ENCODE peak calls at places on chromosomes 7 and 10, in seven cellular contexts. A is GM10248, X is AG09309, T is heart right ventricle, I is fibroblast of lung, D is coronary artery, O is dorsolateral prefrontal cortex. Y is an unnamed sample.

GRCh38 chr7:138358850-138359341 is 101.2 kb upstream of the TRIM24 start:
- DNase-seq in D (no peak), T (no peak), O (no peak), I (peak; percentile 4), A (no peak), X (no peak), Y (no peak)

GRCh38 chr10:27256299-27256698 is 15.7 kb upstream of the ACBD5 start:
- DNase-seq in O (no peak), A (no peak), D (no peak), X (no peak), I (no peak), T (no peak), Y (no peak)

GRCh38 chr10:4006051-4006450 is 221.0 kb upstream of the KLF6 start:
- DNase-seq in I (no peak), O (no peak), X (no peak), A (no peak), T (no peak), D (no peak), Y (no peak)

GRCh38 chr10:119724630-119725549 is 960 bp upstream of the INPP5F start:
- DNase-seq in T (no peak), X (no peak), A (peak; percentile 40), I (peak; percentile 49), O (no peak), D (no peak), Y (no peak)

GRCh38 chr7:12747687-12748306 is 60.4 kb downstream of the ARL4A start:
- DNase-seq in O (no peak), D (no peak), X (no peak), I (peak; percentile 23), T (no peak), A (no peak), Y (no peak)

GRCh38 chr7:149832332-149833041 is 5.7 kb upstream of the ZNF862 start:
- DNase-seq in X (no peak), A (no peak), T (no peak), I (no peak), D (no peak), O (no peak), Y (no peak)

GRCh38 chr10:88125766-88126165 is 262.3 kb downstream of the PTEN start:
- DNase-seq in T (no peak), A (no peak), I (no peak), X (no peak), O (no peak), D (no peak), Y (no peak)

GRCh38 chr7:17516768-17517167 is 218.3 kb downstream of the AHR start:
- DNase-seq in O (no peak), A (no peak), X (peak; percentile 88), D (no peak), T (no peak), I (peak; percentile 58), Y (no peak)

GRCh38 chr7:131370523-131370968 is 42.9 kb downstream of the MKLN1 start:
- DNase-seq in X (peak; percentile 2), D (no peak), T (no peak), O (no peak), A (no peak), I (peak; percentile 78), Y (no peak)

GRCh38 chr7:101488826-101489572 is 126.3 kb downstream of the COL26A1 start:
- DNase-seq in A (no peak), D (no peak), T (no peak), I (no peak), X (no peak), O (no peak), Y (no peak)

GRCh38 chr7:93958216-93958615 is 36.7 kb downstream of the GNG11 start:
- DNase-seq in D (no peak), O (no peak), I (peak; percentile 73), X (no peak), T (no peak), A (no peak), Y (no peak)

GRCh38 chr7:139541600-139542307 is 18.3 kb downstream of the CLEC2L start:
- DNase-seq in I (no peak), D (no peak), X (no peak), A (no peak), T (no peak), O (no peak), Y (no peak)

GRCh38 chr7:141272417-141272816 is 198.6 kb downstream of the TMEM178B start:
- DNase-seq in A (no peak), D (no peak), O (no peak), I (no peak), X (no peak), T (no peak), Y (no peak)

GRCh38 chr10:33803248-33803647 is 468.8 kb upstream of the NRP1 start:
- DNase-seq in I (peak; percentile 86), T (no peak), D (no peak), X (no peak), O (no peak), A (no peak), Y (no peak)

GRCh38 chr10:16995867-16996529 is 133.6 kb downstream of the CUBN start:
- DNase-seq in I (peak; percentile 73), D (no peak), A (no peak), X (no peak), T (no peak), O (no peak), Y (no peak)

GRCh38 chr10:59606551-59606961 is 103.1 kb downstream of the SLC16A9 start:
- DNase-seq in D (no peak), I (peak; percentile 47), T (no peak), X (no peak), O (no peak), A (no peak), Y (no peak)

GRCh38 chr7:132804849-132805485 is 228.7 kb upstream of the PLXNA4 start:
- DNase-seq in A (no peak), I (no peak), X (no peak), D (no peak), T (no peak), O (no peak), Y (no peak)

GRCh38 chr10:18880530-18880929 is 168.1 kb upstream of the MALRD1 start:
- DNase-seq in T (no peak), D (no peak), A (no peak), O (no peak), X (no peak), I (no peak), Y (no peak)

GRCh38 chr7:71925663-71926062 is 486.5 kb downstream of the CALN1 start:
- DNase-seq in X (no peak), A (no peak), T (no peak), O (no peak), D (no peak), I (no peak), Y (no peak)

GRCh38 chr7:142516038-142516501 is 233.2 kb upstream of the PRSS1 start:
- DNase-seq in X (no peak), D (no peak), T (no peak), A (peak; percentile 57), O (no peak), I (peak; percentile 57), Y (no peak)

GRCh38 chr10:103493362-103493871 is at the start of gene NEURL1:
- DNase-seq in A (no peak), X (no peak), D (no peak), I (no peak), O (peak; percentile 76), T (no peak), Y (no peak)

GRCh38 chr10:2933924-2934323 is 133.4 kb upstream of the PFKP start:
- DNase-seq in D (no peak), T (no peak), I (no peak), O (no peak), A (no peak), X (no peak), Y (no peak)

GRCh38 chr7:157228864-157229422 is 90.2 kb downstream of the UBE3C start:
- DNase-seq in A (no peak), X (no peak), O (no peak), D (no peak), I (peak; percentile 9), T (no peak), Y (no peak)
- TF ChIP-seq CTCF in A (peak; percentile 30), X (peak; percentile 52), O (no peak), D (no peak), I (peak; percentile 41), T (no peak), Y (no peak)

GRCh38 chr7:5279734-5280133 is 3.0 kb upstream of the SLC29A4 start:
- DNase-seq in I (no peak), O (no peak), D (no peak), A (no peak), X (no peak), T (no peak), Y (no peak)
- TF ChIP-seq CTCF in I (no peak), O (no peak), D (no peak), A (no peak), X (no peak), T (no peak), Y (no peak)

DNA sequence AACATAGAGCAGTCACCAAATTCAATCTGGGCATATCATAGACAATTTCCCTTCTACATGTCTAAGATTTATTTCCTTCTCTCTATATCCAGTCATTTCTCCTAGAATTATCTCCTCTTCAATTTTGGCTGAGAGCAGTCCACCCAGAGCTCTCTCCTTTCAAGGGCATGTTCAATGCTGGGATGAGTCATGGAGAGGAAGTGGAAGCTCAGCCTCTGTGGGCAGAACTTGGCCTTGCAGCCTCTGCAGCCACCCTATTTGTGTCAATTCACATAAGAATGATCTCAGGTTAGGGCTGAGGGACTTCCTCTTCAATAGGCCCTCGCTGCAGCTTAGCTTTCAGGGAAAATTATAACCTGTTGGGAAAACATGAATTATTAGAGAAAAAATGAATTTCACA is 560.8 kb downstream of the POM121L12 start:
- DNase-seq in A (no peak), X (no peak), O (no peak), I (peak; percentile 24), T (no peak), D (no peak), Y (no peak)
- TF ChIP-seq CTCF in A (no peak), X (no peak), O (no peak), I (no peak), T (no peak), D (no peak), Y (no peak)

GRCh38 chr10:69065406-69066361 is 22.2 kb upstream of the SRGN start:
- DNase-seq in X (no peak), T (peak; percentile 41), O (no peak), D (no peak), A (peak; percentile 74), I (peak; percentile 65), Y (no peak)

GRCh38 chr10:69061305-69062161 is 26.4 kb upstream of the SRGN start:
- DNase-seq in X (peak; percentile 98), T (peak; percentile 52), O (no peak), A (peak; percentile 44), I (peak; percentile 98), D (peak; percentile 85), Y (no peak)

GRCh38 chr10:69068549-69068948 is 19.4 kb upstream of the SRGN start:
- DNase-seq in I (peak; percentile 27), D (no peak), A (no peak), O (no peak), X (no peak), T (no peak), Y (no peak)

GRCh38 chr10:69067189-69067588 is 20.7 kb upstream of the SRGN start:
- DNase-seq in A (no peak), X (no peak), O (no peak), I (no peak), T (no peak), D (no peak), Y (no peak)

DNA sequence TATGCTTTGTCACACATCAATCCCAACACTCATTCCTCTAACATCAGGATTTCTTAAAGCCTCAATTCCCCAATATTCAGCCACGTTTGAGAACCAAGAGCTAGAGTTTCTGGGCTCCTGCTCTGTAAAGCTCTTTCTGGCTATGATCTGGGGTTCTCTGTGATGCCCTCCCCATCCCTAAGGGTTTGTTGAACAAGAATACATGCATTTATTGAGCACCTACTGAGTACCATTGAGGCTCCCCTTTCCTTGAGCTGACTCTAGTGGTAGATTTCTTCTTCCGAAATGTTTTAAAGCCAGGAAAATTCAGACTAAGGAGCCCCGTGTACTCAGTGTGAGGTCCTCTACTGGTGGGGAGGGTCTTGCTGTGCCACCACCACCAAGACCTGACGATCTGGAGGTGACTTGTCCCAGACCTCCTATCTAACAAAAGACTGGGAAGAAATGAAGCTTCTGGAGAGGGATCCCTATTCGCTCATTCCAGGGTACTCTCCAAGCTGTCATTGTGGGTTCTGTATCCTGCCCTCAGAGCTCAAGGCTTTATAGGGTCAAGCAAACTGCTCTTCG is 23.1 kb upstream of the SRGN start:
- DNase-seq in O (no peak), D (no peak), X (no peak), I (no peak), A (no peak), T (no peak), Y (no peak)
- TF ChIP-seq CTCF in O (no peak), D (no peak), X (no peak), I (no peak), A (no peak), T (no peak), Y (no peak)